ENCODE peak calls at places on chromosomes 4 and X, in seven cellular contexts. T is ureter; W is endothelial cell; R is mammary epithelial cell; L is H54; K is activated effector memory CD4-positive, alpha-beta T cell treated with anti-CD3 and anti-CD28 coated beads, Interleukin-2, amount 50 U/mL, for 16 hours; U is KBM-7. F is an unnamed sample.

GRCh38 chrX:39613997-39614679 is 483.6 kb downstream of the BCOR start:
- DNase-seq in R (peak), U (no peak), W (no peak), T (no peak), L (no peak), K (peak), F (no peak)

GRCh38 chrX:18702362-18703195 is 4.9 kb upstream of the PPEF1 start:
- DNase-seq in L (no peak), W (no peak), K (no peak), U (no peak), R (no peak), T (no peak), F (no peak)

GRCh38 chr4:16759781-16760459 is 138.5 kb downstream of the LDB2 start:
- DNase-seq in R (no peak), U (no peak), K (no peak), T (no peak), L (no peak), W (no peak), F (no peak)

GRCh38 chrX:54819201-54819600 is 11.7 kb downstream of the MAGED2 start:
- DNase-seq in T (peak), U (no peak), W (no peak), R (no peak), K (no peak), L (no peak), F (no peak)

GRCh38 chr4:8761824-8762205 is 109.8 kb downstream of the HMX1 start:
- DNase-seq in T (no peak), K (peak), L (no peak), R (no peak), W (no peak), U (no peak), F (no peak)

GRCh38 chrX:48466696-48467095 is 3.4 kb downstream of the SLC38A5 start:
- DNase-seq in U (no peak), T (no peak), K (no peak), L (no peak), W (no peak), R (no peak), F (no peak)

GRCh38 chrX:9241427-9241826 is 207.5 kb upstream of the FAM9B start:
- DNase-seq in W (no peak), R (no peak), K (no peak), T (no peak), L (no peak), U (no peak), F (no peak)

GRCh38 chr4:14264437-14264836 is 636.9 kb upstream of the BOD1L1 start:
- DNase-seq in L (no peak), W (no peak), K (no peak), T (no peak), U (no peak), R (no peak), F (no peak)

GRCh38 chr4:147017081-147017480 is 71.4 kb upstream of the TTC29 start:
- DNase-seq in K (no peak), R (no peak), T (no peak), W (no peak), U (no peak), L (no peak), F (no peak)